ENCODE peak calls at places on chromosomes 7 and 10, in five cellular contexts. N is cardiac fibroblast, Y is endothelial cell, A is upper lobe of right lung, W is GM13976. P is an unnamed sample.
A peak's percentile ranks its signal among the peaks of the same experiment; 100 is the strongest.

GRCh38 chr7:105963038-105963667 is at the start of gene CDHR3:
- DNase-seq in A (no peak), W (no peak), Y (no peak), N (no peak), P (no peak)

GRCh38 chr10:132866601-132867381 is 75.6 kb downstream of the CFAP46 start:
- DNase-seq in A (peak; percentile 64), W (no peak), N (no peak), Y (no peak), P (no peak)

GRCh38 chr10:124598196-124598595 is 136.6 kb downstream of the LHPP start:
- DNase-seq in W (no peak), N (no peak), Y (no peak), A (no peak), P (no peak)

GRCh38 chr10:1203216-1203615 is 147.0 kb downstream of the WDR37 start:
- DNase-seq in Y (no peak), N (no peak), A (peak; percentile 51), W (no peak), P (no peak)

GRCh38 chr7:123770378-123770777 is 21.6 kb upstream of the WASL start:
- DNase-seq in N (peak; percentile 93), Y (no peak), A (no peak), W (peak; percentile 74), P (peak; percentile 63)

GRCh38 chr10:1715821-1716220 is 21.5 kb downstream of the ADARB2 start:
- DNase-seq in Y (peak; percentile 39), W (peak; percentile 62), N (no peak), A (no peak), P (no peak)

GRCh38 chr10:49082767-49083166 is 32.6 kb downstream of the VSTM4 start:
- DNase-seq in W (no peak), A (no peak), N (no peak), Y (no peak), P (no peak)

GRCh38 chr10:37687581-37687980 is 169.8 kb downstream of the ZNF248 start:
- DNase-seq in N (no peak), W (no peak), A (no peak), Y (no peak), P (no peak)

DNA sequence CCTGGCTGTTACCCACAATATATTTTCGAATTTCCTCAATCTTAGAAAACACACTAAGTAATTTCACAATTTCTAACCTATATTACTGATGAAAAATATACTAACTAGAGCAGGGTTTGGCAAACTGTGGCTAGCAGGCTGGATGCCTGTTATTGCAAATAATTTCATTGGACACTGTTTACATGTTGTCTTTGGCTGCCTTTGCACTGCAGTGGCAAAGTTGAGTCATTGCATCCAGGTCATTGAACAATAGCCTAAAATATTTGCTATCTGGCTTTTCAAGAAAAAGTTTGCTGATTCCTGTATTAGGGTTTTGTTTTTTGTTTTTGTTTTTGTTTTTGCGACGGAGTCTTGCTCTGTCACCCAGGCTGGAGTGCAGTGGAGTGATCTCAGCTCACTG is 47.2 kb downstream of the KIF11 start:
- DNase-seq in N (peak; percentile 85), Y (no peak), A (no peak), W (no peak), P (no peak)
- TF ChIP-seq CTCF in N (no peak), Y (no peak), A (no peak), W (no peak), P (no peak)

GRCh38 chr7:140021603-140022002 is 41.1 kb downstream of the PARP12 start:
- DNase-seq in W (no peak), A (no peak), Y (no peak), N (no peak), P (no peak)
- TF ChIP-seq CTCF in W (no peak), A (no peak), Y (no peak), N (no peak), P (no peak)

GRCh38 chr7:117312593-117312992 is 10.3 kb downstream of the WNT2 start:
- DNase-seq in Y (no peak), N (peak; percentile 28), A (no peak), W (no peak), P (no peak)
- TF ChIP-seq CTCF in Y (no peak), N (peak; percentile 34), A (peak; percentile 12), W (no peak), P (peak; percentile 2)

DNA sequence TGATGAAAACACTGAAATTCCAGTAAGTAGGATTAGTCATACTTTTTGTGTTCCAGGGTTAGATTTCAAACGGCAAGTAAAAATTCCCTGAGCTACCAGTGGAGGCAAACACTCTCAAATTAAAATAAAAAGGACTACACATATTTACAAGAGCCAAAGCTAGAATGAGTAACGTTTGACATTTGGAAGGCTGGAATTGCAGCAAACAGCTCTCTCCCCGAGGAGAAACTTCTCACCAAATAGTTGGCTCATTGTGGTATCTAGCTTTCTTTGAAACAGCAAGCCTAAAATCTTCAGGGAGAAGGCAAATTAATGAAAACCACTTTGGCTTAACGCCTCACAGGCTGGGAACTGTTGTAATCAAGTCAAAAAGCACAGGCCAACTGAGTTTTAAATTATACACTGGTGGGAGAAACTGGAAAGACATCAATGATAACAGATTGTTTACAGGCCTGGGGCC is 288.3 kb downstream of the SNX13 start:
- DNase-seq in A (no peak), Y (no peak), N (peak; percentile 90), W (no peak), P (no peak)
- TF ChIP-seq CTCF in A (peak; percentile 38), Y (no peak), N (peak; percentile 40), W (no peak), P (no peak)

DNA sequence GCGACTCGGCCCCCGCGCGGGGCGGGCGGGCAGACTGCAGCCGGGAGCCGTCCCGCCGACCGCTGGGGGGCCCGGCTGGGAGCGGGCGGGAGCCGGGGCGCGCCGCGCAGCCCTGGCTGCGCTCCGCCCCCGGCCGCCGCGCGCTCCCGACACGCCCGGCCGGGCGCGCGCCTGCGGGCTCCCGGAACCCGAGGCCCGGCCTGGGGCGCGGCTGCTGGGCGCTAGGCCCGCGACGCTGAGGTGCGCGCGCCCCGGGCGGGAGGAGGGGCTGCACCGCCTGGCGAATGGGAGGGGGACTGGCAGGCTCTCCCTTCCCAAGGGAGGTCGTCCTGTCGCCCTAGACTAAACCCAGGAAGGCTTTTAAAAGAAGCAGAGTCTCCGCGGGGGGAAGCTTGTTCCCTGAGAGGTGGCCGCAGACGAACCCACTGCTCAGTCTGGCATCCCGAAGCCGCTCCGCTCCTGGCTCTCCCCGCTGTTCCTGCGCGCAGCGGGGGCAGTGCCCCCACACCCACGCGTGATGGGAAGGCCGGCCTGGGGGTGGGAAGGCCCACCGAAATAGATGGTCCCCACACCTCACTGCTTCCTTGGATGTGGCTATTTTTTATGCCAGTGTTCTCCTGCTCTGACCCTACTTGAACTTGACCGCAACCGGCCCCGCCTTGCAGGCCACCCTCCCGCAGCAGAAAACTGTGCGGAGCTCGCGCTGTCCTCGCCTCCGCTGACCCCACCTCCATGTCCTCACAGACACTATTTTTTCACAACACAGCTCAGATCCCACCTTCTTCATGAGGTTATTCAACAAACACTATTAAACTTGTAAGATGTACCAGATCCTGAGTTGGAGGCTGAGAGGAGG is at the start of gene VOPP1:
- DNase-seq in A (peak; percentile 83), Y (peak; percentile 66), N (peak; percentile 54), W (peak; percentile 92), P (peak; percentile 93)
- TF ChIP-seq CTCF in A (no peak), Y (no peak), N (no peak), W (no peak), P (no peak)

DNA sequence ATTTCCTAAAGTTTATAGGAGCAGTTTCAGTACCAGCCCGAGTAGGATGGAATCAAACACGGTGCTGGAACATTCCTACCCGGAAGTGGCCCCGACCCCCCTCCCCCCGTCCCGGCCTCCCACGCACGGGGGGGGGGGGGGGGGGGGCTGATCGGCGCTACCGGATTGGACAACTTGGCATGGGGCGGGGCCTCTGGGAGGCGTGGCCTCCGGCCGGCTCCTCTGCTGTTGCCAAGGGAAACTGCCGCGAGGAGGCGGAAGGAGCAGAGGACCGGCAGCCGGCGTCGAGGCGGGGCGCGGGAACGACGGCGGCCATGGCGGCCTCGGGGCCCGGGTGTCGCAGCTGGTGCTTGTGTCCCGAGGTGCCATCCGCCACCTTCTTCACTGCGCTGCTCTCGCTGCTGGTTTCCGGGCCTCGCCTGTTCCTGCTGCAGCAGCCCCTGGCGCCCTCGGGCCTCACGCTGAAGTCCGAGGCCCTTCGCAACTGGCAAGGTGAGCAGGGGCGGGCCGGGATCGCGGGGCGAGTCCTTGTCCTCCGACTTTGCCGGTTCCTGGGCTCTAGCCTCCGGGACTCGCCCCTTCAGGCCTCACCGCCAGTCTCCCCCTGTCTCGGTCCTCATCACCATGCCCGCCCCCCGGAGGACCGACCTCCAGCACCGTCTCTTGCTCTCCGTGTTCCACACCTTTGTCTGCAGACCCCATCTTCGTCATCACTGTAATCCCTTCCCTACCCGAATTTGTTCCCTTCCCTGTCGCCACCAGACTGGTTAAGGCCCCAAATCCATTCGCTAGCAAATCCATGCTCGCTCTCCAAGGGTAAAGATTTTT is at the start of gene RHBDD2:
- DNase-seq in W (peak; percentile 100), A (peak; percentile 98), N (peak; percentile 92), Y (peak; percentile 95), P (peak; percentile 100)
- TF ChIP-seq CTCF in W (peak; percentile 34), A (no peak), N (peak; percentile 1), Y (no peak), P (no peak)